ENCODE peak calls at places on chromosomes 6 and 20, in five cellular contexts. N is left ventricle myocardium inferior, E is mammary epithelial cell, B is heart left ventricle, G is HCT116. C is an unnamed sample. For H3K9me3, the result is how much of the 10 kb centered on the place peaks cover.

GRCh38 chr20:41261790-41262717 is 55.5 kb downstream of the ZHX3 start:
- DNase-seq in N (no peak), E (peak), B (no peak), G (no peak), C (no peak)

GRCh38 chr20:35021063-35021462 is 65.4 kb downstream of the MYH7B start:
- DNase-seq in N (no peak), E (no peak), B (no peak), G (no peak), C (no peak)

GRCh38 chr6:13447949-13448724 is 39.3 kb downstream of the GFOD1 start:
- DNase-seq in N (no peak), E (peak), B (no peak), G (no peak), C (no peak)

GRCh38 chr6:73648166-73648565 is 5.6 kb downstream of the SLC17A5 start:
- DNase-seq in N (no peak), E (no peak), B (no peak), G (no peak), C (no peak)

GRCh38 chr20:13858496-13859270 is 73.9 kb downstream of the NDUFAF5 start:
- DNase-seq in N (no peak), E (peak), B (no peak), G (no peak), C (no peak)

GRCh38 chr20:50118203-50118602 is 5.3 kb upstream of the UBE2V1 start:
- DNase-seq in N (no peak), E (no peak), B (no peak), G (no peak), C (no peak)

GRCh38 chr6:148973809-148974208 is 227.0 kb downstream of the UST start:
- DNase-seq in N (no peak), E (no peak), B (no peak), G (peak), C (no peak)

GRCh38 chr20:4951299-4951698 is 50.0 kb downstream of the SLC23A2 start:
- DNase-seq in N (no peak), E (peak), B (peak), G (peak), C (no peak)

GRCh38 chr6:87636313-87636712 is 46.4 kb downstream of the ORC3 start:
- DNase-seq in N (no peak), E (no peak), B (no peak), G (no peak), C (no peak)

GRCh38 chr6:43009124-43009523 is 4.6 kb downstream of the MEA1 start:
- DNase-seq in N (peak), E (no peak), B (no peak), G (no peak), C (peak)

GRCh38 chr20:31406115-31406514 is at the start of gene DEFB121:
- DNase-seq in N (no peak), E (no peak), B (no peak), G (no peak), C (no peak)

GRCh38 chr20:31414381-31414780 is 8.4 kb upstream of the DEFB121 start:
- DNase-seq in N (no peak), E (no peak), B (no peak), G (no peak), C (no peak)

DNA sequence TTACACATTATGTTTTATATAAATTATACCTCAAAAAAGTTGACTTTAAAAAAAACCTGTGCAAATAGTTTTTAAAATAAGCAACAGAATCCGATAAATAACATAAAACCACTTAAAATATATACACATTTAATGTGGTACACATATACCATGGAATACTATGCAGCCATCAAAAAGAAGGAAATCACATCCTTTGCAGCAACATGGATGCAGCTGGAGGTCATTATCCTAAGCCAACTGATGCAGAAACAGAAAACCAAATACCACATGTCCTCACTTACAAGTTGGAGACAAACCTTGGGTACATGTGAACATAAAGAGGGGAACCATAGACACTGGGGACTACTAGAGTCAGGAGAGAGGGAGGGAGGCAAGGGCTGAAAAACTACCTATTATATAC is 4.0 kb upstream of the DEFB121 start:
- DNase-seq in N (no peak), E (no peak), B (no peak), G (no peak), C (no peak)
- H3K9me3 ChIP-seq in N (under half), E (under half), B (under half), G (under half), C (under half)

GRCh38 chr20:57076951-57077350 is 189.5 kb downstream of the BMP7 start:
- DNase-seq in N (no peak), E (no peak), B (no peak), G (no peak), C (no peak)

GRCh38 chr20:57076202-57076651 is 190.2 kb downstream of the BMP7 start:
- DNase-seq in N (no peak), E (peak), B (no peak), G (no peak), C (no peak)

GRCh38 chr20:57074386-57074785 is 192.1 kb downstream of the BMP7 start:
- DNase-seq in N (no peak), E (no peak), B (no peak), G (no peak), C (no peak)

GRCh38 chr20:57073402-57073801 is 193.0 kb downstream of the BMP7 start:
- DNase-seq in N (no peak), E (no peak), B (no peak), G (no peak), C (no peak)

DNA sequence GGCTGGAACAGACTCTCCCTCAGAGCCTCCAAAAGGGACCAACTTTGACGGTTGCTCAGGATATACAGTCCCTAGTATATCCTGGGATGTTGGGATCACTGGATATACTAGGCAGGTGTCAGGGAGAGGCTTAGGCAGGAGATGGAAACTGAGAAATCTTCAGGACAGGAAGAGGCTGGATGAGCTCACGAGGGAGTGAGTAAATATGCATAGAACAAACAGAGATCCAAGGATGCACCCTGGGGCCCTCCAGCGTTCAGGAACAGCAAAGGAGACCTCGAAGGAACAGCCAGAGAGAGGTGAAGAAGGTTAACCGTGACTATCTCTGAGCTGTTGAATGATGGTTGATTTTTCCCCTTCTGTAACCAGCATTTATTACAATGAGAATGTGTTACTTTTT is 191.3 kb downstream of the BMP7 start:
- DNase-seq in N (no peak), E (no peak), B (no peak), G (no peak), C (no peak)
- H3K9me3 ChIP-seq in N (under half), E (under half), B (under half), G (under half), C (under half)

GRCh38 chr20:56323656-56324055 is 35.1 kb upstream of the FAM210B start:
- DNase-seq in N (no peak), E (no peak), B (no peak), G (no peak), C (no peak)
- H3K9me3 ChIP-seq in N (under half), E (under half), B (under half), G (under half), C (under half)

DNA sequence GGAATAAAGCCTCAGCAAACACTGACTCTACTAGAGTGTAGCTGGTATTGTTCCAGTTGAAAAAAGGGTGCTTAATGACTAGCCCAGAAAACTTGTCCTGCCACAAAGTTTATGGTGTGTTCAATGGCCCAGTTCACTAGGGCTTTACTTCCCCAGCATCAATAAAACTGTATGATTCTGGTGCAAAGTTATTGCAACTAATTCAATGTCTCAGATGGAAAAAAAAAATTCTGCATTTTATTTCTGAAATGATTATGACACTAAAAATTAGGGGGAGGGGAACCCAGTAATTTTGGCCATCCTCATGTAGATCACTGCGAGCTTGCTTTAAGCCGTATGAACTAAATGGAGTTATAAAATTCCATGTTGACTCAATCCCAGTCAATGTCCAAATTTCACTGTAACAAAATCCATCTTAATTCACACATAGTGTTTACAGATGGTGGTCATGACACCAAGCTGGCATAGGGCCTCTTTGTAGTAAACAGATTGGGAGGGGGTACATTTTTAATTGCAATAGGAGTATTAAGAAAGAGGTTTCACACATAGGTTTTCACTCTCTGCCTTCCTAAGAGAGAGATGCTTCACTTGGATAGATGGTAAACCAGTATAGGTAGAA is 41.2 kb downstream of the PTPRK start:
- DNase-seq in N (no peak), E (no peak), B (no peak), G (no peak), C (no peak)
- H3K9me3 ChIP-seq in N (under half), E (under half), B (under half), G (under half), C (under half)

GRCh38 chr20:62104234-62104789 is 18.0 kb upstream of the LSM14B start:
- DNase-seq in N (no peak), E (no peak), B (no peak), G (no peak), C (no peak)

GRCh38 chr20:62105592-62105991 is 16.7 kb upstream of the LSM14B start:
- DNase-seq in N (no peak), E (no peak), B (no peak), G (no peak), C (no peak)

GRCh38 chr20:62104791-62105345 is 17.4 kb upstream of the LSM14B start:
- DNase-seq in N (no peak), E (no peak), B (no peak), G (no peak), C (no peak)

GRCh38 chr20:62101078-62101477 is 21.2 kb upstream of the LSM14B start:
- DNase-seq in N (no peak), E (no peak), B (no peak), G (no peak), C (no peak)

DNA sequence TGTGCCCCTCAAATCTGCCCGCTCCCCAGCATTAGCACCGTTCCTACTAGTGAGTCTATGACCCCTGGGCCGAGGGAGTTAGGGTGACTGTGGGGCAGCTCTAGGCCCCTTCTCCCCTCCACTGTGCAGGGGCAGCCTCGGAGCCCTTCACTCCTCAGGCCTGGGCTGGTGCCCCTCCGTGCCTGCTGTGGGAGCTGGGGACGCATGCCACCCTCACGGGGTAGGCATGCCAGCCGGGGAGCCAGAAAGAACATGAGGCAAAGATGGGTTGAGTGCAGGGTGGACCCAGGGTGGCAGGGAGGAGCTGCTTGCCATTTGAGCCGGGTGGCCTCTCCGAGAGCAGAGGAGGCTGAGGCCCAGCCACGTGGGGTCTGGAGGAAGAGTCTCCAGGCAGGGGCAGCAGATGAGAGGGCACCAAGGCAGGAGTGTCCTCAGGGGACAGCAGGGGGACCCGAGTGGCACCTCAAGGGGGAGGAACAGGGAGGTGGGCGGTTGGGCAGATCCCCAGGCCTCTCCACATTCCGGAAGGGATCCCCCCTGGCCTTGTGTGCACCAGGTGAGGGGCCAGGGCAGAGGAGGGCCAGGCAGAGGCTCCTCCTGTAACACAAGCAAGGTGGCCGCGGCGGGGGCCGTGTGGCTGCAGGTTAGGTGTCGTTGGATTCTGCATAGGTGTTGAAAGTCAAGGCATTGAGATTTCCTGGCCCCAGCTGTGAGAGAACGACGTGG is 18.6 kb upstream of the LSM14B start:
- DNase-seq in N (no peak), E (no peak), B (no peak), G (no peak), C (no peak)
- H3K9me3 ChIP-seq in N (half or more), E (under half), B (under half), G (under half), C (under half)